ENCODE peak calls at places on chromosome 2, in five cellular contexts. One of them, this sample, is unnamed.

GRCh38 chr2:240501531-240501991 is 56.2 kb downstream of the ANKMY1 start:
- DNase-seq in astrocyte of the spinal cord: no peak
- DNase-seq in right cardiac atrium: no peak
- DNase-seq in HTR-8/SVneo: no peak
- DNase-seq in heart right ventricle: no peak
- DNase-seq in this sample: peak

GRCh38 chr2:152097291-152098032 is 1.4 kb downstream of the CACNB4 start:
- DNase-seq in astrocyte of the spinal cord: peak
- DNase-seq in right cardiac atrium: no peak
- DNase-seq in HTR-8/SVneo: peak
- DNase-seq in heart right ventricle: no peak
- DNase-seq in this sample: peak

GRCh38 chr2:9984217-9984739 is 32.8 kb downstream of the GRHL1 start:
- DNase-seq in astrocyte of the spinal cord: peak
- DNase-seq in right cardiac atrium: no peak
- DNase-seq in HTR-8/SVneo: peak
- DNase-seq in heart right ventricle: no peak
- DNase-seq in this sample: no peak

GRCh38 chr2:160429248-160430000 is 64.2 kb downstream of the RBMS1 start:
- DNase-seq in astrocyte of the spinal cord: peak
- DNase-seq in right cardiac atrium: no peak
- DNase-seq in HTR-8/SVneo: no peak
- DNase-seq in heart right ventricle: no peak
- DNase-seq in this sample: no peak

GRCh38 chr2:72211359-72211758 is 63.7 kb upstream of the CYP26B1 start:
- DNase-seq in astrocyte of the spinal cord: peak
- DNase-seq in right cardiac atrium: no peak
- DNase-seq in HTR-8/SVneo: no peak
- DNase-seq in heart right ventricle: no peak
- DNase-seq in this sample: no peak

GRCh38 chr2:117603569-117603968 is 210.9 kb upstream of the DDX18 start:
- DNase-seq in astrocyte of the spinal cord: peak
- DNase-seq in right cardiac atrium: no peak
- DNase-seq in HTR-8/SVneo: no peak
- DNase-seq in heart right ventricle: no peak
- DNase-seq in this sample: no peak

GRCh38 chr2:182545420-182546167 is 118.8 kb upstream of the PDE1A start:
- DNase-seq in astrocyte of the spinal cord: no peak
- DNase-seq in right cardiac atrium: no peak
- DNase-seq in HTR-8/SVneo: no peak
- DNase-seq in heart right ventricle: no peak
- DNase-seq in this sample: no peak

GRCh38 chr2:180657054-180657453 is 323.4 kb upstream of the UBE2E3 start:
- DNase-seq in astrocyte of the spinal cord: peak
- DNase-seq in right cardiac atrium: no peak
- DNase-seq in HTR-8/SVneo: peak
- DNase-seq in heart right ventricle: no peak
- DNase-seq in this sample: no peak

GRCh38 chr2:240350696-240351087 is 84.8 kb upstream of the GPC1 start:
- DNase-seq in astrocyte of the spinal cord: no peak
- DNase-seq in right cardiac atrium: peak
- DNase-seq in HTR-8/SVneo: no peak
- DNase-seq in heart right ventricle: no peak
- DNase-seq in this sample: no peak

GRCh38 chr2:158239271-158239670 is 137.6 kb downstream of the UPP2 start:
- DNase-seq in astrocyte of the spinal cord: no peak
- DNase-seq in right cardiac atrium: no peak
- DNase-seq in HTR-8/SVneo: no peak
- DNase-seq in heart right ventricle: no peak
- DNase-seq in this sample: no peak

GRCh38 chr2:105795575-105795934 is 50.8 kb downstream of the NCK2 start:
- DNase-seq in astrocyte of the spinal cord: no peak
- DNase-seq in right cardiac atrium: no peak
- DNase-seq in HTR-8/SVneo: no peak
- DNase-seq in heart right ventricle: no peak
- DNase-seq in this sample: no peak

GRCh38 chr2:138030459-138030858 is 66.2 kb downstream of the HNMT start:
- DNase-seq in astrocyte of the spinal cord: peak
- DNase-seq in right cardiac atrium: no peak
- DNase-seq in HTR-8/SVneo: no peak
- DNase-seq in heart right ventricle: no peak
- DNase-seq in this sample: no peak

GRCh38 chr2:121095257-121096080 is 189.5 kb downstream of the TFCP2L1 start:
- DNase-seq in astrocyte of the spinal cord: peak
- DNase-seq in right cardiac atrium: peak
- DNase-seq in HTR-8/SVneo: peak
- DNase-seq in heart right ventricle: peak
- DNase-seq in this sample: no peak

GRCh38 chr2:53724511-53724910 is 43.1 kb upstream of the CHAC2 start:
- DNase-seq in astrocyte of the spinal cord: peak
- DNase-seq in right cardiac atrium: no peak
- DNase-seq in HTR-8/SVneo: no peak
- DNase-seq in heart right ventricle: no peak
- DNase-seq in this sample: no peak

GRCh38 chr2:37985333-37985732 is 60.2 kb downstream of the RMDN2 start:
- DNase-seq in astrocyte of the spinal cord: peak
- DNase-seq in right cardiac atrium: no peak
- DNase-seq in HTR-8/SVneo: no peak
- DNase-seq in heart right ventricle: no peak
- DNase-seq in this sample: no peak

GRCh38 chr2:100529176-100529575 is 33.6 kb upstream of the PDCL3 start:
- DNase-seq in astrocyte of the spinal cord: no peak
- DNase-seq in right cardiac atrium: no peak
- DNase-seq in HTR-8/SVneo: no peak
- DNase-seq in heart right ventricle: no peak
- DNase-seq in this sample: no peak

GRCh38 chr2:32864761-32865160 is 82.0 kb upstream of the LTBP1 start:
- DNase-seq in astrocyte of the spinal cord: peak
- DNase-seq in right cardiac atrium: no peak
- DNase-seq in HTR-8/SVneo: no peak
- DNase-seq in heart right ventricle: no peak
- DNase-seq in this sample: no peak

GRCh38 chr2:28296904-28297303 is 95.8 kb upstream of the FOSL2 start:
- DNase-seq in astrocyte of the spinal cord: no peak
- DNase-seq in right cardiac atrium: no peak
- DNase-seq in HTR-8/SVneo: peak
- DNase-seq in heart right ventricle: no peak
- DNase-seq in this sample: no peak

GRCh38 chr2:67825476-67825875 is 237.3 kb downstream of the C1D start:
- DNase-seq in astrocyte of the spinal cord: peak
- DNase-seq in right cardiac atrium: no peak
- DNase-seq in HTR-8/SVneo: peak
- DNase-seq in heart right ventricle: no peak
- DNase-seq in this sample: no peak

GRCh38 chr2:58918138-58918537 is 677.0 kb upstream of the FANCL start:
- DNase-seq in astrocyte of the spinal cord: peak
- DNase-seq in right cardiac atrium: no peak
- DNase-seq in HTR-8/SVneo: no peak
- DNase-seq in heart right ventricle: no peak
- DNase-seq in this sample: no peak

GRCh38 chr2:121375621-121376159 is 90.7 kb upstream of the TFCP2L1 start:
- DNase-seq in astrocyte of the spinal cord: peak
- DNase-seq in right cardiac atrium: no peak
- DNase-seq in HTR-8/SVneo: no peak
- DNase-seq in heart right ventricle: no peak
- DNase-seq in this sample: no peak

This sample was measured in uterus.